ENCODE peak calls at places on chromosomes 4 and X, in four cellular contexts. H is HepG2, E is GM12878, J is K562. T is an unnamed sample.

GRCh38 chrX:77936299-77936698 is 25.8 kb downstream of the ATP7A start:
- DNase-seq in H (no peak), E (no peak), J (no peak), T (no peak)

GRCh38 chr4:66906314-66906713 is 639.0 kb downstream of the CENPC start:
- DNase-seq in H (no peak), E (no peak), J (no peak), T (no peak)

GRCh38 chr4:173367946-173368345 is 2.8 kb upstream of the SAP30 start:
- DNase-seq in H (no peak), E (no peak), J (no peak), T (no peak)

GRCh38 chr4:184250795-184251679 is 33.4 kb upstream of the ENPP6 start:
- DNase-seq in H (peak), E (no peak), J (peak), T (no peak)

GRCh38 chrX:40171513-40172168 is 73.9 kb upstream of the BCOR start:
- DNase-seq in H (no peak), E (no peak), J (no peak), T (no peak)

GRCh38 chrX:70664726-70665125 is 220.1 kb downstream of the DLG3 start:
- DNase-seq in H (peak), E (no peak), J (no peak), T (no peak)

GRCh38 chrX:118221257-118221656 is 104.6 kb upstream of the KLHL13 start:
- DNase-seq in H (no peak), E (no peak), J (no peak), T (no peak)

GRCh38 chr4:184448828-184449227 is 25.5 kb downstream of the IRF2 start:
- DNase-seq in H (no peak), E (no peak), J (no peak), T (no peak)

GRCh38 chrX:140744085-140744484 is 34.5 kb downstream of the LINC00632 start:
- DNase-seq in H (no peak), E (no peak), J (no peak), T (no peak)

GRCh38 chrX:7170903-7171302 is 22.9 kb upstream of the PUDP start:
- DNase-seq in H (peak), E (no peak), J (peak), T (peak)

GRCh38 chr4:75002381-75002780 is 69.5 kb downstream of the PARM1 start:
- DNase-seq in H (no peak), E (no peak), J (no peak), T (no peak)

GRCh38 chr4:52838729-52839722 is 23.1 kb upstream of the RASL11B start:
- DNase-seq in H (peak), E (no peak), J (no peak), T (no peak)

GRCh38 chr4:151175754-151176153 is 76.3 kb downstream of the RPS3A start:
- DNase-seq in H (no peak), E (no peak), J (no peak), T (no peak)

GRCh38 chr4:133146574-133147198 is 2.4 kb upstream of the PCDH10 start:
- DNase-seq in H (peak), E (no peak), J (peak), T (peak)

GRCh38 chrX:134604701-134605271 is 53.5 kb downstream of the PLAC1 start:
- DNase-seq in H (no peak), E (no peak), J (no peak), T (no peak)

GRCh38 chr4:26238782-26239647 is 81.8 kb upstream of the RBPJ start:
- DNase-seq in H (peak), E (no peak), J (no peak), T (no peak)

GRCh38 chr4:34953145-34953799 is 1291.0 kb downstream of the ARAP2 start:
- DNase-seq in H (peak), E (no peak), J (no peak), T (peak)

GRCh38 chrX:154401918-154402621 is 3.9 kb downstream of the RPL10 start:
- DNase-seq in H (no peak), E (no peak), J (no peak), T (no peak)
- TF ChIP-seq NR2C2 in H (no peak), E (no peak), J (no peak), T (no peak)

GRCh38 chr4:72896515-72896914 is 173.0 kb downstream of the COX18 start:
- DNase-seq in H (peak), E (no peak), J (no peak), T (no peak)
- TF ChIP-seq NR2C2 in H (no peak), E (no peak), J (no peak), T (no peak)

DNA sequence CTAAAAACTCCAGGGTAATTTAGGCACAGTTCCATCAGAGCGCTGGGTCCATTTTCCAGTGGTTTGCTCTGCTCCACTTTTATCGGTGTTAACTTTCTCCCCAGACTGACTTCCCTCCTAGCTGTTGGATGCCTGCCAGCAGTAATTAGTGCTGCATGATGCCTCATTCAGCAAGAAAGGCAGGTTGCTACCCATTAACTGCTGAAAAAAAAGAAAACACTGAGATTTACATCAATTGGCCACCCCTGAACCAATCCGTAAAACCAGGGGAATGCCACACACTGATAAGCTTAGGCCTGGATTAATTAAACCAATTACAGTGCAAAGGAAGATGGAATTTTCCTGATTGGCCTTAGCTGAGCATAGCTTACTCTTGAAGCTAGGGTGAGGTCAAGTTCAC is 182.4 kb upstream of the CXXC4 start:
- DNase-seq in H (no peak), E (no peak), J (no peak), T (no peak)
- TF ChIP-seq NR2C2 in H (no peak), E (no peak), J (no peak), T (no peak)

DNA sequence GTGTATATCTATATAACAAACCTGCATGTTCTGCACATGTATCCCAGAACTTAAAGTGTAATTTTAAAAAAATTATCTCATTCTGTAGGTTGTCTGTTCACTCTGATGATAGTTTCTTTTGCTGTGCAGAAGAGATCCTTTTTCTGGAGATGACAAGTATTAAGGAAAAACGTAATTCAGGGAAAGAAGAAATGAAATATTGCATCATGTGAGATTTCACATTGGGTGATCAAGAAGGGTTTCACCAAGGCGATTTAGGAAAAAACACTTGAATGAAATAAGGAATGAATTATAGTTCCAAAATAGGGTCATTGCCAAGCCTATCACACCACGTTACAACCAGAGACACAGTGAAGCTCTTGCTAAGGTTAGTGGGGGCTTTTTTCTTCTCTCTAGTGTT is 227.9 kb downstream of the HNRNPD start:
- DNase-seq in H (no peak), E (no peak), J (no peak), T (no peak)
- TF ChIP-seq NR2C2 in H (no peak), E (no peak), J (no peak), T (no peak)

GRCh38 chr4:148542922-148543623 is 100.9 kb upstream of the NR3C2 start:
- DNase-seq in H (no peak), E (no peak), J (no peak), T (no peak)
- TF ChIP-seq NR2C2 in H (no peak), E (no peak), J (no peak), T (no peak)

DNA sequence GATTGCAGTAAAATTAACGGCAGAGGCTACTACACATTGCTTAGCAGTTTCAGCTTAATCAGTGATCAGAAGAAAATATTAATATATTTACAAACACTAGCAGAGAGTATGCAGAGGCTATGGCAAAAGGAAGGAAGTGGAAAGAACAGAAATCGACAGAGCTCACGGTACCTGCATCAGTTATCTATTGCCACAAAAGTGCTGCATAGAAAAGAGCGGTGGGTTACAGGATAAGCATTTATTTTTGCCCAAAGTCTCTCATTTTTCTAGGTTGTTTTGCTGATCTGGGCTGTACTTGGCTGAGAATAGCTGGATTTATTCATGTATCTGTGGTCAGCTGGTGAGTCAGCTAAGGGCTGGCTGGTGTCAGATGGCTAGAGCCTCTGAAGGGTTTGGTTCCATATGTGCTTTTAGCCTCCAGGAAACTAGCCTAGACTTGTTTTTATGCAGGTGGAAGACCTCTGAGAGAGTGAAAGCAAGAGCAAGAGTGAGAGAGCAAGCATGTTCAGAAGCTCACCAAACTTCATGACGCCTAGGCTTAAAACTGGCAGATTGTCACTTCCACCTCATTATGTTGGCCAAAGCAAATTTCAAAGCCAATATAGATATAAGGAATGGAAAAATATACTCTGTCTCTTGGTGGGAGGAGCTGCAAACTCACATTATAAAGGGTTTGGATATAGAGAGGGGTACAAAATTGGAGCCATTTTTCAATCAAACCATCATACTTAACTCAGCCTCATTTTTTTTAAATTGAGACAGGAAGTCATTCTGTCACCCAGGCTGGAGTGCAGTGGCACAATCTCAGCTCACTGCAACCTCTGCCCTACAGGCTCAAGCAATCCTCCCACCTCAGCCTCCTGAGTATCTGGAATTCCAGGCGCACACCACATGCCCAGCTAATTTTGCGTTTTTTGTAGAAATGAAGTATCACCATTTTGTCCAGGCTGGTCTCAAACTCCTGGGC is 153.2 kb upstream of the RPL34 start:
- DNase-seq in H (no peak), E (peak), J (no peak), T (no peak)
- TF ChIP-seq NR2C2 in H (no peak), E (no peak), J (no peak), T (no peak)